ENCODE peak calls at places on chromosomes 5 and 9, in five cellular contexts. U is HCT116, I is H1, X is HepG2, G is GM12878. L is an unnamed sample.

GRCh38 chr9:118331622-118332045 is 627.4 kb downstream of the TLR4 start:
- DNase-seq in U (no peak), I (no peak), X (no peak), G (no peak), L (no peak)

GRCh38 chr5:172504736-172505402 is 50.5 kb upstream of the SH3PXD2B start:
- DNase-seq in U (no peak), I (no peak), X (no peak), G (no peak), L (no peak)

GRCh38 chr5:522899-523657 is 1.2 kb downstream of the SLC9A3 start:
- DNase-seq in U (no peak), I (no peak), X (no peak), G (no peak), L (no peak)

GRCh38 chr9:104386425-104387069 is 117.5 kb upstream of the OR13F1 start:
- DNase-seq in U (peak), I (no peak), X (peak), G (no peak), L (peak)

GRCh38 chr5:180118391-180118791 is 46.8 kb upstream of the RNF130 start:
- DNase-seq in U (no peak), I (no peak), X (no peak), G (no peak), L (no peak)

GRCh38 chr5:75622564-75622963 is 11.3 kb downstream of the ANKDD1B start:
- DNase-seq in U (peak), I (no peak), X (no peak), G (no peak), L (no peak)

GRCh38 chr5:93584531-93585053 is 1.6 kb downstream of the NR2F1 start:
- DNase-seq in U (no peak), I (no peak), X (no peak), G (no peak), L (no peak)

GRCh38 chr5:115589043-115589442 is 13.2 kb downstream of the TICAM2 start:
- DNase-seq in U (no peak), I (no peak), X (no peak), G (no peak), L (no peak)

GRCh38 chr5:32711693-32712462 is 757 bp downstream of the NPR3 start:
- DNase-seq in U (no peak), I (no peak), X (no peak), G (no peak), L (no peak)

GRCh38 chr9:34079181-34079580 is 30.5 kb upstream of the UBAP2 start:
- DNase-seq in U (peak), I (no peak), X (no peak), G (no peak), L (peak)

GRCh38 chr9:80875947-80876346 is 813.4 kb downstream of the TLE1 start:
- DNase-seq in U (no peak), I (no peak), X (no peak), G (no peak), L (no peak)

GRCh38 chr5:172754957-172755356 is 16.0 kb downstream of the DUSP1 start:
- DNase-seq in U (no peak), I (no peak), X (no peak), G (no peak), L (no peak)

GRCh38 chr5:181100121-181101015 is 30.6 kb downstream of the OR2V1 start:
- DNase-seq in U (no peak), I (no peak), X (no peak), G (no peak), L (peak)

GRCh38 chr5:150556106-150556505 is 48.2 kb downstream of the NDST1 start:
- DNase-seq in U (no peak), I (no peak), X (no peak), G (no peak), L (no peak)

GRCh38 chr9:38227656-38228055 is 158.6 kb upstream of the SHB start:
- DNase-seq in U (no peak), I (no peak), X (no peak), G (no peak), L (no peak)

GRCh38 chr9:14097215-14097614 is 216.7 kb downstream of the NFIB start:
- DNase-seq in U (no peak), I (no peak), X (no peak), G (no peak), L (no peak)

GRCh38 chr9:113888361-113888760 is 12.3 kb downstream of the ZNF618 start:
- DNase-seq in U (no peak), I (no peak), X (no peak), G (no peak), L (no peak)

GRCh38 chr9:84146893-84147705 is 166.5 kb downstream of the RMI1 start:
- DNase-seq in U (no peak), I (no peak), X (no peak), G (no peak), L (no peak)

GRCh38 chr9:90830977-90831376 is 29.4 kb downstream of the SYK start:
- DNase-seq in U (no peak), I (no peak), X (no peak), G (peak), L (no peak)

GRCh38 chr5:7394889-7395431 is 978 bp upstream of the ADCY2 start:
- DNase-seq in U (no peak), I (no peak), X (no peak), G (no peak), L (no peak)

GRCh38 chr5:51194626-51195025 is 188.6 kb upstream of the ISL1 start:
- DNase-seq in U (no peak), I (no peak), X (no peak), G (no peak), L (no peak)

GRCh38 chr5:139852696-139853095 is 57.1 kb downstream of the PSD2 start:
- DNase-seq in U (no peak), I (no peak), X (no peak), G (no peak), L (no peak)

GRCh38 chr9:24293391-24293790 is 252.3 kb downstream of the IZUMO3 start:
- DNase-seq in U (no peak), I (no peak), X (no peak), G (no peak), L (no peak)

GRCh38 chr5:77177576-77177975 is 32.9 kb upstream of the PDE8B start:
- DNase-seq in U (no peak), I (no peak), X (peak), G (no peak), L (no peak)

GRCh38 chr5:117027384-117027783 is 452.8 kb upstream of the SEMA6A start:
- DNase-seq in U (no peak), I (no peak), X (no peak), G (no peak), L (no peak)

GRCh38 chr5:159415301-159415937 is 85.1 kb upstream of the IL12B start:
- DNase-seq in U (no peak), I (no peak), X (no peak), G (no peak), L (no peak)

GRCh38 chr5:96287181-96287580 is 145.9 kb downstream of the PCSK1 start:
- DNase-seq in U (no peak), I (no peak), X (no peak), G (no peak), L (no peak)
- TF ChIP-seq EZH2 in U (no peak), I (no peak), X (no peak), G (no peak), L (no peak)

DNA sequence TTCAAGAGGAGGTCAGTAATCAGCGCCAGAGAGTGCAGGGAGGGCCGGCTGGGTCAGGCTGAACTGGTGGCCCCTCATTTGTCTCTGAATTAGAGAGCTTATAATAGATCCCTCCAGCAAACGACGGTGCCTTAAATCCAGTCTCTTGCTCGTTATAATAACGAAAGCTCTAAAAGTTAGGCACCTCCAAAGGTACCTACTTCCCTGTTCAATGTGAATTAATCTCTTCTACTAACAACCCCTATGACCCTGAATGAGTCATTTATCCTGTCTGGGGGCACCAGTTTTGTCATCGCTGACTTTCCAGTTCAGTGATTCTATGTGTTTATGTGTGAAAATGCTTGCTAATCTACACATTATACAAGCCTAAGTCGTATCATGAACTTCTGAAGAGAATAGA is 2.3 kb upstream of the ZSWIM6 start:
- DNase-seq in U (no peak), I (no peak), X (peak), G (no peak), L (no peak)
- TF ChIP-seq JUND in U (no peak), I (no peak), X (no peak), G (no peak), L (no peak)

GRCh38 chr9:121201045-121201737 is 478 bp downstream of the RAB14 start:
- DNase-seq in U (no peak), I (no peak), X (no peak), G (no peak), L (peak)
- TF ChIP-seq EZH2 in U (no peak), I (no peak), X (no peak), G (no peak), L (no peak)

DNA sequence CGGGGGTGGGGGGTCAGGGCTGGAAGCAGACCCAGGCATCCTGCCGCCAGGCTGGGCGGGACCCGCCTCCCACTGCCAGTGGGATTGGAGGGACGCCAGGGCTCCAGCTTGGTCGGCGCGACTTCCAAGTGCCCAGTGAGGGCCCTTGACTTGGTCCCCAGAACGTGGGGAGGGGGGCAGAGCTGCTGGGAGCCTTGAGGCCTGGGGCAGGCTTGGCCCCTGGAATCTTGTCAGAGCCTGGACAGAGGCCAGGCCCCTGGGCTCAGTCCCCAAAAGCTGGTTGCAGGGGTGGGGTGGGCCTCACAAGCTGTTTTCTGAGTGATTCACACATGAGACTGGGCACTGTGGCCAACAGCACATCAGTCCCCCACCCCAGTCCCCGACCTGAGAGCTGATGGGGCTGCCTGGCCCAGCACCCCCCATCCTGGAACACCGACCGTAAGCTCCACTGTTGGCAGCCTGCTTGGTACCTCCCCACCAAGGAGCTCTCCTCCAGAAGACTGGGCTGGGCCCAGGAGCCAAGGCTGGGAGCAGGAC is 528 bp downstream of the CLIC3 start:
- DNase-seq in U (no peak), I (no peak), X (no peak), G (no peak), L (peak)
- TF ChIP-seq JUND in U (no peak), I (no peak), X (no peak), G (no peak), L (no peak)

GRCh38 chr5:27137329-27137728 is 98.9 kb upstream of the CDH9 start:
- DNase-seq in U (no peak), I (no peak), X (no peak), G (no peak), L (no peak)
- TF ChIP-seq EZH2 in U (no peak), I (no peak), X (no peak), G (no peak), L (no peak)

L was measured in K562.